ENCODE peak calls at places on chromosomes 3 and 15, in six cellular contexts. M is body of pancreas, B is amniotic stem cell, U is A549, E is heart right ventricle, Y is cardiac muscle cell. Z is an unnamed sample.

GRCh38 chr3:100400424-100400781 is 486 bp downstream of the TOMM70 start:
- DNase-seq in M (no peak), B (no peak), U (no peak), E (peak), Y (peak), Z (no peak)

GRCh38 chr3:131231710-131232348 is 149.7 kb upstream of the NUDT16 start:
- DNase-seq in M (no peak), B (no peak), U (no peak), E (no peak), Y (no peak), Z (no peak)

GRCh38 chr3:264394-265156 is 68.0 kb downstream of the CHL1 start:
- DNase-seq in M (peak), B (no peak), U (peak), E (no peak), Y (no peak), Z (no peak)

GRCh38 chr3:38054166-38054991 is 15.4 kb downstream of the DLEC1 start:
- DNase-seq in M (no peak), B (no peak), U (no peak), E (no peak), Y (no peak), Z (no peak)

GRCh38 chr15:57149196-57149595 is 227.1 kb upstream of the CGNL1 start:
- DNase-seq in M (no peak), B (no peak), U (no peak), E (no peak), Y (no peak), Z (no peak)

GRCh38 chr15:33735637-33736247 is 232.6 kb upstream of the CHRM5 start:
- DNase-seq in M (peak), B (no peak), U (peak), E (no peak), Y (peak), Z (no peak)

GRCh38 chr15:92869977-92870644 is 30.0 kb upstream of the CHD2 start:
- DNase-seq in M (no peak), B (no peak), U (no peak), E (no peak), Y (no peak), Z (no peak)

GRCh38 chr3:99545941-99546580 is 92.3 kb upstream of the COL8A1 start:
- DNase-seq in M (no peak), B (no peak), U (no peak), E (no peak), Y (no peak), Z (no peak)